ENCODE peak calls at places on chromosomes 13 and 19, in five cellular contexts. S is K562, U is HepG2, L is H1, X is GM12878. H is an unnamed sample.

GRCh38 chr13:27006519-27007161 is 165.0 kb downstream of the USP12 start:
- DNase-seq in S (no peak), U (no peak), L (no peak), X (no peak), H (no peak)

GRCh38 chr13:40026741-40027140 is 371.3 kb downstream of the COG6 start:
- DNase-seq in S (no peak), U (no peak), L (no peak), X (peak; percentile 62), H (no peak)

GRCh38 chr19:29843180-29844051 is 31.6 kb downstream of the CCNE1 start:
- DNase-seq in S (peak; percentile 28), U (no peak), L (no peak), X (no peak), H (no peak)

GRCh38 chr13:112905990-112906641 is 62.9 kb upstream of the MCF2L start:
- DNase-seq in S (no peak), U (peak; percentile 66), L (peak; percentile 59), X (no peak), H (no peak)

GRCh38 chr19:13794388-13794751 is 873 bp upstream of the ZSWIM4 start:
- DNase-seq in S (no peak), U (no peak), L (no peak), X (no peak), H (peak; percentile 36)

GRCh38 chr19:55542292-55542855 is 3.0 kb downstream of the SBK3 start:
- DNase-seq in S (no peak), U (no peak), L (no peak), X (no peak), H (no peak)

GRCh38 chr19:46890423-46891170 is 29.8 kb downstream of the ARHGAP35 start:
- DNase-seq in S (no peak), U (peak; percentile 99), L (no peak), X (no peak), H (peak; percentile 64)

GRCh38 chr19:2529473-2529918 is 53.6 kb downstream of the GADD45B start:
- DNase-seq in S (peak; percentile 46), U (peak; percentile 90), L (no peak), X (no peak), H (peak; percentile 93)

GRCh38 chr13:33676700-33677048 is 141.3 kb upstream of the RFC3 start:
- DNase-seq in S (no peak), U (peak; percentile 88), L (no peak), X (no peak), H (peak; percentile 21)

GRCh38 chr13:110363009-110363408 is 55.9 kb downstream of the COL4A2 start:
- DNase-seq in S (no peak), U (no peak), L (no peak), X (no peak), H (no peak)

GRCh38 chr13:40334031-40334430 is 332.4 kb downstream of the FOXO1 start:
- DNase-seq in S (no peak), U (no peak), L (no peak), X (no peak), H (no peak)

GRCh38 chr19:10517760-10518443 is 655 bp upstream of the S1PR5 start:
- DNase-seq in S (peak; percentile 64), U (no peak), L (no peak), X (no peak), H (peak; percentile 45)
- TF ChIP-seq KDM1A in S (no peak), U (no peak), L (no peak), X (no peak), H (no peak)

DNA sequence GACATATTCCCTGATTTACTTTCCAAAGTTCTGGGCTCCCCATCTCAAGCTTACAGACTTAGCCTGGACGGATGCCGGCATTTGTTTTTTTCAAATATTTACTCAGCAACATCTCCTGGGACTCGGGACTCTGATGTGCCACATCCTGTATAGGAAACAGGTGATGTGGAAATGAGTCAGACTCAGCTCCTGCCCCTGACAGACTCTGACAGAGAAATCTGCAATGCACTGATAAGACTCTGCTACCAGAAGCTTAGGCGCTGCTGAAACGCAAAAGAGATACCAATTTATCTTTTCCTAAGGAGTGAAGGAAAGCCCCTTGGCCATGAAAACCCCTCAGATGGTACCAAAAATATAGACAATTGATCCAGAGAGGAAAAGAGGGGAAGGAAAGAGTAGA is 16.2 kb downstream of the LAIR2 start:
- DNase-seq in S (peak; percentile 73), U (peak; percentile 27), L (no peak), X (peak; percentile 73), H (no peak)
- TF ChIP-seq RAD21 in S (no peak), U (no peak), L (no peak), X (no peak), H (no peak)

GRCh38 chr19:35336166-35336955 is 7.4 kb downstream of the CD22 start:
- DNase-seq in S (no peak), U (no peak), L (no peak), X (no peak), H (no peak)

GRCh38 chr19:35337081-35337983 is 8.3 kb downstream of the CD22 start:
- DNase-seq in S (no peak), U (no peak), L (no peak), X (no peak), H (no peak)

GRCh38 chr19:35332817-35333216 is 3.8 kb downstream of the CD22 start:
- DNase-seq in S (no peak), U (no peak), L (no peak), X (no peak), H (no peak)

GRCh38 chr19:35331551-35332214 is 2.7 kb downstream of the CD22 start:
- DNase-seq in S (no peak), U (no peak), L (no peak), X (no peak), H (no peak)

DNA sequence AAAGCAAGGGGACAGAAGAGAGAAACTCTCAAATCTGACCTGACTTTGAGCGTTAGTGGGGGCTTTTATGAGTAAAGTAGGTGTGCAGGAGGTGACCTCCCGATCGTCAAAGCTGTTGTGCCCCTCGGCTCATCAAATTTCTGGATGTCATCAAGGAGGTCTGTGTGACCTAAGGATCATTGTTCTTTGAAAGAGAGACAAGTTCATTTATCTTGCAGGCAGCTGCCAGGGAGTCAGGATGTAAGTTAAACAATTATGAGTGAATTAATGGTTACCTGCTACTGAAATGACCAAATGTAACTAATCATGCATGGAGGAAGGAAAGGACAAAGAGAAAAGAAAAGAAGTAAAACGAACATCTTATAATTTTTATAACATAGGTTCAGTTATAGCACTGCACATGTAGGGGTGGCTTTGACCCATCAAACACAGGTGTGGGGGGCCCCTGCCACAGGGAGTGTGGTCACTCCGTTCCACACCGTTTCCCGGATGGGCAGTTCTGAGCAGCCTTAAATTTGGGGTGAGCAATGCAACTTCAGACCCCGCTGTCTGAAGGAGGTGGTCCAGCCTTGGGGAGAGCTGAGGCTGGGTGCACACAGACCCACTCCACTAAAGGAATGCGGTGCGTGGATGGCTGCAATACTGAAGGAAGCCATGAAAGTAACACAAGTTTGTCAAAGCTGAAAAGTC is 5.2 kb downstream of the CD22 start:
- DNase-seq in S (no peak), U (no peak), L (no peak), X (no peak), H (no peak)
- TF ChIP-seq POLR2A in S (no peak), U (no peak), L (no peak), X (peak; percentile 65), H (no peak)

GRCh38 chr13:96093296-96094006 is 3.5 kb downstream of the HS6ST3 start:
- DNase-seq in S (no peak), U (no peak), L (no peak), X (no peak), H (no peak)

GRCh38 chr13:96090240-96091101 is 564 bp downstream of the HS6ST3 start:
- DNase-seq in S (no peak), U (no peak), L (no peak), X (no peak), H (no peak)

GRCh38 chr13:96089749-96090239 is at the start of gene HS6ST3:
- DNase-seq in S (no peak), U (no peak), L (peak; percentile 38), X (no peak), H (peak; percentile 31)

GRCh38 chr13:96091932-96092253 is 2.0 kb downstream of the HS6ST3 start:
- DNase-seq in S (no peak), U (no peak), L (no peak), X (no peak), H (no peak)

DNA sequence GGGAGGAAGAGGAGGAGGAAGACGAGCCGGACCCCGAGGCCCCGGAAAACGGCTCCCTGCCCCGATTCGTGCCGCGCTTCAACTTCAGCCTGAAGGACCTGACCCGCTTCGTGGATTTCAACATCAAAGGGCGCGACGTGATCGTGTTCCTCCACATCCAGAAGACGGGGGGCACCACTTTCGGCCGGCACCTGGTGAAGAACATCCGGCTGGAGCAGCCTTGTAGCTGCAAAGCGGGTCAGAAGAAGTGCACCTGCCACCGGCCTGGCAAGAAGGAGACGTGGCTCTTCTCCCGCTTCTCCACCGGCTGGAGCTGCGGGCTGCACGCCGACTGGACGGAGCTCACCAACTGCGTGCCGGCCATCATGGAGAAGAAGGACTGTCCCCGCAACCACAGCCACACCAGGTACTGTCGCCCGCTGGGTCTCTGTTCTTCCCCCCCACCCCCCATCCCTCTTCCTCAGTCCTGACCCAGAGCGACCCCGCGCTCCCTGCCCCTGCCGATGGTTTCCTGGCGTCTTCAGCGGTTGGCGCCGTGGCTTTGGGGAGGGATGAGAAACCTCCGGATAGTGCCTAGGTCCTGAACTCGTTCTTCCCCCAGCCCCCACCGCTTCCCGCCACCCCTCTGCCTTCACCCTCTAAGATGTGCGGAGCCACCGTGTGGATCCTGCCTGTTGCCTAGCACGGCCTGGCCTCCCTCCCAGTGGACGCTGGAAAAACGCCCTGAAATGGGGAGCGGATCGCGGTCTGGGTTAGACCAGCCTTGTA is 1.4 kb downstream of the HS6ST3 start:
- DNase-seq in S (no peak), U (no peak), L (no peak), X (no peak), H (no peak)
- TF ChIP-seq KDM1A in S (no peak), U (no peak), L (no peak), X (no peak), H (no peak)

DNA sequence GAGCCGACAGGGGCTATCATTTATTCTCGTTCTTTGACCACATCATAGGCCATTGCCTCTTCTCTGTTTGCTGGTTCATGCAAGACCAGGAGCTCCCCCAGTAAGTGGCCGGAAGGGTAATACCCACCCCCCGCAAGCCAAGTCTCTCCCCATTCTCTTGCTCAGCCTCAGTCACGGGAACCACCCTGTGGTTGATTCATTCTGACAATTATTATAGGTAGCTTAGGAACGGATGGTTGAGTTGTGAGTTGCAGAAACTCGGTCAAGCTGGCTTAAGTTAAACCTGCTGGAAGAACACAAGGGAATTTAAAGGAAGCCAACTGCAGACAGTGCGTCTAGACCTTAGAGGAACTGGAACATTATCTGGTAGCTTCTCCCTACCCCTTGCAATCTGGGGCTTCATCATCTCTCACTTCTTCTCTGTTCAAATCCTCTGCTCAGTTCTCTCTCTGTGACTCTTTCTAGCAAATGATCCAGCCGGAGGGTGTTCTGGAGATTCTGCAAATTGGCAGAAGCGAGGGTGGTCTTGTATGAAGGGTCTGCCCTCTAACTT is 8.9 kb downstream of the FPR1 start:
- DNase-seq in S (no peak), U (no peak), L (no peak), X (no peak), H (no peak)
- TF ChIP-seq RAD21 in S (no peak), U (no peak), L (no peak), X (no peak), H (no peak)